ENCODE peak calls at places on chromosomes 5 and 9, in ten cellular contexts. N, E, Z, J, A, L, K, G, P and Y are unnamed samples.
A peak's percentile ranks its signal among the peaks of the same experiment; 100 is the strongest.

GRCh38 chr9:24509850-24510249 is 35.8 kb downstream of the IZUMO3 start:
- DNase-seq in E (no peak), J (no peak), A (no peak), L (no peak), Z (no peak), N (no peak), G (no peak), K (no peak), P (no peak), Y (no peak)

GRCh38 chr5:151005975-151006576 is 14.3 kb upstream of the GPX3 start:
- DNase-seq in J (no peak), E (no peak), P (peak; percentile 65), K (peak; percentile 36), N (no peak), A (peak; percentile 48), L (peak; percentile 74), G (no peak), Z (peak; percentile 76), Y (peak; percentile 89)

GRCh38 chr5:149210229-149210628 is 61.4 kb upstream of the AFAP1L1 start:
- DNase-seq in J (no peak), E (no peak), G (no peak), P (no peak), K (peak; percentile 74), N (no peak), A (no peak), Z (no peak), L (no peak), Y (no peak)

GRCh38 chr5:17187401-17187800 is 30.0 kb upstream of the BASP1 start:
- DNase-seq in E (no peak), P (no peak), N (no peak), J (no peak), A (no peak), G (no peak), K (no peak), L (no peak), Z (no peak), Y (no peak)

GRCh38 chr5:52920929-52921328 is 68.2 kb upstream of the ITGA2 start:
- DNase-seq in N (no peak), P (no peak), A (no peak), E (no peak), K (peak; percentile 29), Z (no peak), J (no peak), G (no peak), L (no peak), Y (no peak)

GRCh38 chr5:32541241-32541640 is 44.1 kb upstream of the SUB1 start:
- DNase-seq in N (no peak), G (no peak), L (no peak), K (no peak), Z (no peak), J (no peak), P (no peak), E (no peak), A (no peak), Y (no peak)

GRCh38 chr5:39624268-39624886 is 199.6 kb upstream of the DAB2 start:
- DNase-seq in P (no peak), A (peak; percentile 83), N (no peak), K (no peak), L (peak; percentile 77), Z (no peak), E (no peak), J (no peak), G (no peak), Y (no peak)

GRCh38 chr5:3302228-3302627 is 293.4 kb upstream of the IRX1 start:
- DNase-seq in G (no peak), L (no peak), J (no peak), N (no peak), A (no peak), P (no peak), E (no peak), Z (no peak), K (no peak), Y (no peak)

GRCh38 chr5:139862803-139863202 is 67.2 kb downstream of the PSD2 start:
- DNase-seq in Z (no peak), K (no peak), J (no peak), L (no peak), N (no peak), G (no peak), E (no peak), A (no peak), P (no peak), Y (no peak)

GRCh38 chr9:93859431-93860215 is 95.5 kb downstream of the BARX1 start:
- DNase-seq in G (no peak), Z (no peak), E (no peak), P (no peak), J (no peak), A (no peak), L (no peak), K (no peak), N (no peak), Y (no peak)

GRCh38 chr9:121118266-121118665 is 43.5 kb downstream of the CNTRL start:
- DNase-seq in P (no peak), A (no peak), Z (no peak), N (no peak), L (no peak), E (no peak), K (peak; percentile 82), G (no peak), J (no peak), Y (no peak)

GRCh38 chr9:82275531-82275930 is 287.0 kb downstream of the SPATA31D1 start:
- DNase-seq in Z (no peak), J (no peak), E (no peak), K (no peak), G (no peak), L (no peak), A (no peak), P (no peak), N (no peak), Y (no peak)

GRCh38 chr5:172849636-172850453 is 15.8 kb downstream of the ERGIC1 start:
- DNase-seq in A (no peak), P (peak; percentile 78), L (peak; percentile 77), K (no peak), G (no peak), J (no peak), N (no peak), E (no peak), Z (no peak), Y (no peak)

GRCh38 chr9:86966852-86967511 is 19.7 kb upstream of the GAS1 start:
- DNase-seq in N (no peak), L (peak; percentile 12), J (no peak), K (no peak), P (no peak), G (no peak), E (no peak), Z (no peak), A (no peak), Y (no peak)

GRCh38 chr5:160547061-160547460 is 125.4 kb downstream of the PTTG1 start:
- DNase-seq in E (no peak), A (no peak), N (no peak), G (no peak), J (no peak), K (no peak), L (no peak), P (no peak), Z (no peak), Y (no peak)

GRCh38 chr9:110808599-110808980 is 140.0 kb downstream of the MUSK start:
- DNase-seq in L (no peak), G (no peak), K (no peak), J (no peak), A (no peak), N (no peak), Z (no peak), E (no peak), P (no peak), Y (no peak)
- H3K4me3 ChIP-seq in L (no peak overlapping the region), G (no peak overlapping the region), K (no peak overlapping the region), J (no peak overlapping the region), A (no peak overlapping the region), N (no peak overlapping the region), Z (no peak overlapping the region), E (no peak overlapping the region), P (no peak overlapping the region), Y (no peak overlapping the region)

GRCh38 chr5:31114817-31115216 is 78.7 kb upstream of the CDH6 start:
- DNase-seq in E (no peak), Z (no peak), L (no peak), N (no peak), A (no peak), G (no peak), K (no peak), J (no peak), P (no peak), Y (no peak)

GRCh38 chr5:31113101-31113500 is 80.4 kb upstream of the CDH6 start:
- DNase-seq in K (no peak), G (no peak), L (no peak), N (no peak), A (no peak), P (no peak), E (no peak), Z (no peak), J (no peak), Y (no peak)

GRCh38 chr5:31116466-31117031 is 76.9 kb upstream of the CDH6 start:
- DNase-seq in L (no peak), A (no peak), Z (no peak), K (no peak), J (no peak), N (no peak), E (no peak), G (no peak), P (no peak), Y (no peak)

DNA sequence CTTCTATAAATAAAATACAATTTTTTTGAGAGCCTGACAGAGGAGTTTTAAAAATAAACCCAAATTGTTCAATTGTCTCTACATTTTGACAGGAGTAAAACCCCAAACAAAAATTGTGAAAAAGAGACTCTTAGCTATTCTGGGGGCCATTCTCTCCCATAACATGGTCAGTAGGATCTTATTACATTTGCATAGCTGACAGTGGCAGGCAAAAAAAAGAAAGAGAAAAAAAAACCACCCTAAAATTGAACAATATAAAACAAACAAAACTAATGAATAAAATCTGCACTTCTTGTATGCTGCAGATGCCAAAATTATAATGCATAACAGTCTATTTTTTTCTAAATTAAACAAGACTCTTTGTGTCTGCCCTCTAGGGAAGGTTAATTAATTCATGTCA is 79.8 kb upstream of the CDH6 start:
- DNase-seq in P (no peak), N (no peak), K (no peak), E (no peak), G (no peak), Z (no peak), J (no peak), A (no peak), L (no peak), Y (no peak)
- H3K27ac ChIP-seq in P (no peak overlapping the region), N (no peak overlapping the region), K (no peak overlapping the region), E (no peak overlapping the region), G (no peak overlapping the region), Z (no peak overlapping the region), J (no peak overlapping the region), A (no peak overlapping the region), L (no peak overlapping the region), Y (no peak overlapping the region)

GRCh38 chr5:175870820-175871447 is 444 bp upstream of the CPLX2 start:
- DNase-seq in E (no peak), A (no peak), Z (no peak), J (no peak), N (no peak), G (no peak), K (no peak), P (no peak), L (no peak), Y (no peak)
- H3K4me3 ChIP-seq in E (no peak overlapping the region), A (no peak overlapping the region), Z (no peak overlapping the region), J (no peak overlapping the region), N (no peak overlapping the region), G (no peak overlapping the region), K (no peak overlapping the region), P (no peak overlapping the region), L (no peak overlapping the region), Y (no peak overlapping the region)

DNA sequence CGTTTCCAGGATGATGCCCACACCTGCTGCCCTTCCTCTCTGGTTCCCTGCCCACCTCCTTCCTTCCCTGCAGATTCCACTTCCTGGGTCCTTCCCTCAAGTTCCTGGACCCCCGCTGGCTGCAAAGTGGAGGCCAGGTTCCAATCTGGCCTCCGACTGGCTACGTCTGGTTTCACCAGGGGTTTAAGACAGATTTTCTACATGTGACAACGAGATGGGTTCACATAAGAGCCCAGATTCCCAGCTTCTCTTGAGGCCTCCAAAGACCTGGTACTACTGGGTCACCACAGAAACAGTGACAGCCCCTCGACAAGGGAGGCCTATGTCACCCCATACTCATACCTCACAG is 2.1 kb downstream of the MGAT4B start:
- DNase-seq in L (no peak), A (no peak), G (no peak), N (no peak), K (no peak), P (no peak), E (no peak), J (no peak), Z (no peak), Y (no peak)
- H3K27ac ChIP-seq in L (peak overlapping the region; percentile 96), A (peak overlapping the region; percentile 99), G (peak overlapping the region; percentile 61), N (peak overlapping the region; percentile 72), K (no peak overlapping the region), P (no peak overlapping the region), E (no peak overlapping the region), J (no peak overlapping the region), Z (peak overlapping the region; percentile 11), Y (no peak overlapping the region)